ENCODE peak calls at places on chromosomes 11 and 22, in four cellular contexts. S is H1, G is HCT116, F is SK-N-SH. C is an unnamed sample.
A peak's percentile ranks its signal among the peaks of the same experiment; 100 is the strongest.

GRCh38 chr11:75513250-75513649 is 12.5 kb downstream of the GDPD5 start:
- DNase-seq in S (no peak), G (no peak), F (no peak), C (no peak)

GRCh38 chr22:20116376-20116950 is 559 bp downstream of the RANBP1 start:
- DNase-seq in G (no peak), S (no peak), F (no peak), C (no peak)

GRCh38 chr11:73173755-73174494 is 31.8 kb upstream of the FCHSD2 start:
- DNase-seq in G (no peak), S (no peak), F (no peak), C (no peak)

GRCh38 chr22:41504397-41504796 is 35.5 kb downstream of the ACO2 start:
- DNase-seq in S (no peak), G (no peak), F (no peak), C (no peak)

GRCh38 chr11:14422814-14423182 is 63.8 kb upstream of the RRAS2 start:
- DNase-seq in G (no peak), F (no peak), S (no peak), C (no peak)

GRCh38 chr11:34356576-34356917 is 1.3 kb downstream of the ABTB2 start:
- DNase-seq in F (no peak), G (no peak), S (no peak), C (peak; percentile 50)

GRCh38 chr11:1836011-1836945 is 1.5 kb downstream of the SYT8 start:
- DNase-seq in G (no peak), F (no peak), S (no peak), C (no peak)

GRCh38 chr11:128766687-128767086 is 72.8 kb downstream of the FLI1 start:
- DNase-seq in G (no peak), S (no peak), F (no peak), C (no peak)

GRCh38 chr22:16815073-16815472 is 10.1 kb downstream of the XKR3 start:
- DNase-seq in F (no peak), G (no peak), S (no peak), C (no peak)

GRCh38 chr11:35307221-35307621 is 112.1 kb downstream of the SLC1A2 start:
- DNase-seq in S (no peak), F (no peak), G (no peak), C (no peak)

GRCh38 chr11:85756401-85757200 is 54.3 kb downstream of the SYTL2 start:
- DNase-seq in G (no peak), S (no peak), F (no peak), C (no peak)

GRCh38 chr11:72321381-72321996 is 77.5 kb upstream of the PHOX2A start:
- DNase-seq in F (peak; percentile 78), S (no peak), G (no peak), C (no peak)

GRCh38 chr11:73760066-73760679 is 701 bp downstream of the RAB6A start:
- DNase-seq in G (no peak), S (peak; percentile 73), F (peak; percentile 69), C (peak; percentile 51)

GRCh38 chr11:128324051-128324481 is 263.3 kb downstream of the ETS1 start:
- DNase-seq in G (no peak), F (no peak), S (no peak), C (no peak)

GRCh38 chr11:131092469-131092868 is 176.2 kb upstream of the SNX19 start:
- DNase-seq in S (no peak), G (no peak), F (no peak), C (no peak)

GRCh38 chr11:47905358-47906059 is 57.4 kb upstream of the NUP160 start:
- DNase-seq in G (no peak), F (no peak), S (no peak), C (no peak)

GRCh38 chr11:95592455-95592854 is 197.1 kb downstream of the FAM76B start:
- DNase-seq in F (no peak), S (peak; percentile 48), G (no peak), C (no peak)

GRCh38 chr11:58070585-58070984 is 39.8 kb downstream of the OR6Q1 start:
- DNase-seq in S (no peak), G (no peak), F (no peak), C (no peak)

GRCh38 chr11:15968461-15969130 is 387.8 kb downstream of the SOX6 start:
- DNase-seq in G (no peak), S (no peak), F (no peak), C (no peak)

GRCh38 chr11:85752890-85753581 is 57.9 kb downstream of the SYTL2 start:
- DNase-seq in S (no peak), G (no peak), F (no peak), C (no peak)

GRCh38 chr22:23394525-23395326 is 185.4 kb downstream of the IGLL1 start:
- DNase-seq in G (no peak), S (no peak), F (no peak), C (no peak)

GRCh38 chr11:111566324-111566723 is 25.8 kb downstream of the LAYN start:
- DNase-seq in S (no peak), G (no peak), F (no peak), C (no peak)

GRCh38 chr22:45772726-45773125 is 101.1 kb downstream of the ATXN10 start:
- DNase-seq in G (no peak), F (no peak), S (no peak), C (no peak)

GRCh38 chr22:31122532-31123291 is at the start of gene INPP5J:
- DNase-seq in G (peak; percentile 44), F (peak; percentile 90), S (no peak), C (peak; percentile 73)

GRCh38 chr11:83000381-83000780 is 71.3 kb downstream of the RAB30 start:
- DNase-seq in S (no peak), F (no peak), G (no peak), C (peak; percentile 86)

GRCh38 chr11:61009392-61010275 is 38.2 kb downstream of the CD6 start:
- DNase-seq in F (no peak), G (no peak), S (no peak), C (no peak)

GRCh38 chr11:61008971-61009370 is 37.5 kb downstream of the CD6 start:
- DNase-seq in F (no peak), S (no peak), G (no peak), C (no peak)

GRCh38 chr11:61010466-61011238 is 39.2 kb downstream of the CD6 start:
- DNase-seq in G (no peak), F (no peak), S (no peak), C (no peak)

GRCh38 chr11:61011239-61011870 is 39.9 kb downstream of the CD6 start:
- DNase-seq in G (no peak), S (no peak), F (peak; percentile 57), C (no peak)

DNA sequence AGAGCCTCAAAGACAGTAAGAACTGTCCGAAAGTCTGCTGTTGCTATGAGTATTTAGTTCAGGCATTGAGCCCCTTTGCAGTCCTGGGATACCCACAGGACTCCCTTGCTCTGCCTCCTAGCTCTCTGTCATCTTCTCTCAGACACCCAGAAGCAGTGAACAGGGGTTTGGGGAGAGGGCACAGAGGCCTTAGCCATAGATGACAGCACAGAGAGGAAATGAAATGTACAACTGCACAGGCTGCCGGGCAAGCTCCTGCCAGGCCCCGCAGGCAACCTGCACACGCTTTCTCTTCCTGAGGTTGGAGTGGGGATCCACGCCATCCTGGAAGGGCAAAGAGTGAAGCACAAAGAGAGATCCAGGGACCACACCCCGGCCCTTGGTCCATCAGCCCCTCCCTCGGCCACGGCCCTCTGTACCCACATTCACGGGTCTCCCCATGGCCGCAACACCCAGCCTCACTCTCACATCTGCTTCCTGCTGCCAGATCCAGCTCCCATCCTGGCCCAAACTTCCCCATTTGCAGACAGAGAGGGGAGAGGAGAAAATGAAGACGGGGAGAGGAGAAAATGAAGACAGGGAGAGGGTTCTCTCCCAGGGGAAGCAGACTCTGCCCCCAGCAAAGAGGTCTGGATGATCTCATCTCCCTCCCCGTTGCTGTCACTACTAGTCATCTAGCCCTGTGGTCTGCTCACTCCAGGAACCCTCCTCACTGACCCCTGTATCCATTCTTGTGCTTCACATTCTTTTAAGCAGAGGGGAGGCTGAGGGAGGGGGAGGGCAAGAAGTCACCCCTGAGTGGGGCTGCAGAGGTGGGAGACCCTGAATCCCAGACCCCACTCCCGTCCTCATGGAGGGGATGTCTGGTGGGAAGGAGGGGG is 40.7 kb downstream of the CD6 start:
- DNase-seq in F (peak; percentile 54), S (no peak), G (no peak), C (no peak)
- TF ChIP-seq JUND in F (no peak), S (no peak), G (no peak), C (no peak)

GRCh38 chr11:124897681-124898680 is at the start of gene ROBO4:
- DNase-seq in G (peak; percentile 22), F (peak; percentile 15), S (peak; percentile 37), C (no peak)

GRCh38 chr11:124896071-124896750 is 1.5 kb downstream of the ROBO4 start:
- DNase-seq in S (peak; percentile 37), G (no peak), F (peak; percentile 8), C (no peak)

GRCh38 chr11:124895471-124895971 is 2.1 kb downstream of the ROBO4 start:
- DNase-seq in F (peak; percentile 6), S (peak; percentile 41), G (no peak), C (no peak)

GRCh38 chr11:124898711-124899110 is 1.0 kb upstream of the ROBO4 start:
- DNase-seq in G (no peak), S (peak; percentile 47), F (peak; percentile 20), C (no peak)

DNA sequence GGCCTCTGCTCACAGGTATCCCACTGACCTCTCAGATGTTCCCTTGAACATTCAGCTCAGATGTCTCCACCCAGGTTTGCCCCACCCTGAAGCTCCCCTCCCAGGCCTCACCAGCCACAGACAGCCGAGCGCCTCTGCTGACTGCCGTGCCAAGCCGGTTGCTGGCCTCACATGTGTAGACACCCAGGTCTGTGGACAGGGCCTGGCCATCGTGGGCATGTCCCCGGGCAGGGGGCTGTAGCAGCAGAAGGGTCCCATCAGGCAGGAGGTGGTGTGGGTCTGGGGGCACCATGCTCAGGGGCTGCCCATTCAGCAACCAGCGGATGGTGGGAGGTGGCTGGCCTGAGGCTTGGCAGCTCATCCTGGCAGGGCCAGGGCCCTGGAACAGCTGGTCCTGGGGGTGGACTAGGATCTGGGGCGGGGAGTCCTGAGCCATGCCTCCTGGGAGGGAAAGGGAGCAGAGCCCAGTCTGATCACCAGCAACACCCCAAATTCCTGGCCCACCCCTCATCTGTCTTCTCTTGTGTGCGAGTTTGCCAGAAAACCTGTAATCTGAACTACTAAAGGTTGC is 759 bp downstream of the ROBO4 start:
- DNase-seq in F (peak; percentile 12), S (peak; percentile 29), G (no peak), C (no peak)
- TF ChIP-seq JUND in F (no peak), S (no peak), G (no peak), C (no peak)

GRCh38 chr11:104623518-104623917 is 274.7 kb downstream of the CASP12 start:
- DNase-seq in G (no peak), S (no peak), F (no peak), C (no peak)

GRCh38 chr11:104620991-104621390 is 277.3 kb downstream of the CASP12 start:
- DNase-seq in F (no peak), G (no peak), S (no peak), C (no peak)

GRCh38 chr11:104624021-104624420 is 274.2 kb downstream of the CASP12 start:
- DNase-seq in F (no peak), G (no peak), S (no peak), C (no peak)

GRCh38 chr11:104630352-104630751 is 267.9 kb downstream of the CASP12 start:
- DNase-seq in F (no peak), G (no peak), S (no peak), C (no peak)

GRCh38 chr11:104625246-104625645 is 273.0 kb downstream of the CASP12 start:
- DNase-seq in F (no peak), G (no peak), S (no peak), C (no peak)
- TF ChIP-seq JUND in F (no peak), G (no peak), S (no peak), C (no peak)

DNA sequence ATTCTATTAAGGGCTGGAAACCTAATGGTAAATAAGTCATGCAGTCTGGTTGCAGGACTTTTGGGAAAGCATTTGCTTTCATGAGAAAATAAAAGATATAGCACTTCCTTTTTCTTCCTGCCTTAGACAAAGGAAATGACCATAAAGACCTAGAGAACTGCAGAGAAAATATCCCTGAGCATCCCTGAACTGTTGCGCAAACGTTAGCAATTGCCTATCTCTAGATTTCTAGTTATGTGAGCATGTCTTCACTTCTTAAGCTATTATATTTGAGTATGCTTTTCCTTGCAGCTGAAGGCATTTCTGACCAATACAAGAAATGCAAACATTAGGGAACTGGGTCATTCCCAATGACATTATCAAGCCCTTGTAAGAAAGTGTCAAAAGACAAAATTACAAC is 110.6 kb downstream of the KIF18A start:
- DNase-seq in S (no peak), F (no peak), G (no peak), C (no peak)
- TF ChIP-seq JUND in S (no peak), F (no peak), G (no peak), C (no peak)